ENCODE peak calls at places on chromosomes 2 and 18, in ten cellular contexts. O, M, W, F, P, K, H, S, J and B are unnamed samples.

GRCh38 chr2:176134045-176134444 is 4.5 kb downstream of the HOXD8 start:
- DNase-seq in O (no peak), M (no peak), W (no peak), F (no peak), P (no peak), K (no peak), H (no peak), S (no peak), J (no peak), B (no peak)

GRCh38 chr2:101881131-101881530 is 110.6 kb upstream of the IL1R2 start:
- DNase-seq in O (peak; percentile 51), M (no peak), W (no peak), F (no peak), P (no peak), K (no peak), H (no peak), S (no peak), J (no peak), B (no peak)

GRCh38 chr2:28469304-28469703 is 26.6 kb upstream of the PLB1 start:
- DNase-seq in O (no peak), M (no peak), W (no peak), F (no peak), P (peak; percentile 55), K (no peak), H (no peak), S (no peak), J (no peak), B (no peak)

GRCh38 chr2:240507060-240507777 is 50.6 kb downstream of the ANKMY1 start:
- DNase-seq in O (no peak), M (no peak), W (no peak), F (no peak), P (peak; percentile 85), K (no peak), H (peak; percentile 1), S (no peak), J (peak; percentile 74), B (peak; percentile 54)

GRCh38 chr2:210842896-210843295 is 286.5 kb downstream of the CPS1 start:
- DNase-seq in O (no peak), M (no peak), W (no peak), F (no peak), P (no peak), K (no peak), H (no peak), S (no peak), J (no peak), B (no peak)

GRCh38 chr18:74836296-74837139 is 238.8 kb downstream of the ZNF407 start:
- DNase-seq in O (no peak), M (no peak), W (no peak), F (no peak), P (no peak), K (no peak), H (peak; percentile 35), S (no peak), J (no peak), B (no peak)

GRCh38 chr2:231308631-231309414 is 86.7 kb upstream of the B3GNT7 start:
- DNase-seq in O (peak; percentile 73), M (no peak), W (no peak), F (no peak), P (no peak), K (no peak), H (peak; percentile 28), S (no peak), J (no peak), B (no peak)

GRCh38 chr2:232875256-232876070 is 5.4 kb downstream of the SNORC start:
- DNase-seq in O (no peak), M (no peak), W (peak; percentile 67), F (no peak), P (no peak), K (no peak), H (peak; percentile 26), S (no peak), J (no peak), B (no peak)

GRCh38 chr2:260507-261161 is 3.2 kb downstream of the SH3YL1 start:
- DNase-seq in O (no peak), M (peak; percentile 30), W (no peak), F (no peak), P (no peak), K (no peak), H (peak; percentile 51), S (no peak), J (no peak), B (no peak)

GRCh38 chr18:72456802-72457201 is 87.3 kb downstream of the CBLN2 start:
- DNase-seq in O (no peak), M (no peak), W (no peak), F (no peak), P (no peak), K (no peak), H (no peak), S (no peak), J (no peak), B (no peak)

GRCh38 chr2:192126912-192127311 is 67.8 kb downstream of the TMEFF2 start:
- DNase-seq in O (no peak), M (no peak), W (no peak), F (no peak), P (no peak), K (no peak), H (no peak), S (no peak), J (no peak), B (no peak)

GRCh38 chr18:76547306-76547705 is 52.3 kb upstream of the ZNF516 start:
- DNase-seq in O (no peak), M (no peak), W (no peak), F (no peak), P (no peak), K (no peak), H (no peak), S (no peak), J (no peak), B (no peak)

GRCh38 chr2:161415467-161416293 is 417 bp upstream of the TBR1 start:
- DNase-seq in O (no peak), M (no peak), W (no peak), F (no peak), P (no peak), K (no peak), H (no peak), S (no peak), J (no peak), B (no peak)

GRCh38 chr2:68789603-68790002 is 55.0 kb downstream of the ARHGAP25 start:
- DNase-seq in O (no peak), M (no peak), W (no peak), F (peak; percentile 97), P (no peak), K (no peak), H (no peak), S (no peak), J (no peak), B (no peak)

GRCh38 chr2:98502556-98503335 is 58.1 kb downstream of the INPP4A start:
- DNase-seq in O (peak; percentile 87), M (no peak), W (no peak), F (peak; percentile 52), P (no peak), K (no peak), H (no peak), S (no peak), J (no peak), B (no peak)

GRCh38 chr2:171741189-171741588 is 53.9 kb downstream of the DYNC1I2 start:
- DNase-seq in O (no peak), M (no peak), W (no peak), F (peak; percentile 37), P (no peak), K (no peak), H (no peak), S (no peak), J (no peak), B (no peak)

GRCh38 chr2:216688731-216689360 is 6.5 kb downstream of the IGFBP5 start:
- DNase-seq in O (no peak), M (no peak), W (no peak), F (no peak), P (no peak), K (peak; percentile 67), H (no peak), S (no peak), J (no peak), B (peak; percentile 81)

GRCh38 chr2:46364797-46365457 is 67.7 kb downstream of the EPAS1 start:
- DNase-seq in O (peak; percentile 49), M (peak; percentile 20), W (no peak), F (peak; percentile 62), P (no peak), K (peak; percentile 59), H (peak; percentile 71), S (peak; percentile 59), J (no peak), B (no peak)

GRCh38 chr2:121335294-121336290 is 50.6 kb upstream of the TFCP2L1 start:
- DNase-seq in O (no peak), M (no peak), W (no peak), F (no peak), P (peak; percentile 82), K (no peak), H (no peak), S (no peak), J (no peak), B (no peak)